ENCODE peak calls at places on chromosomes 16 and 17, in five cellular contexts. E is AG09309, L is NCI-H69, M is AG10803, I is nucleus accumbens. Y is an unnamed sample.

GRCh38 chr17:74190154-74190553 is 13.3 kb upstream of the RPL38 start:
- DNase-seq in I (no peak), L (peak), M (peak), E (no peak), Y (peak)

GRCh38 chr16:72372646-72373045 is 200.7 kb upstream of the PMFBP1 start:
- DNase-seq in M (no peak), L (no peak), E (no peak), I (no peak), Y (no peak)

GRCh38 chr17:74742978-74743545 is 5.4 kb upstream of the NHERF1 start:
- DNase-seq in E (no peak), M (no peak), L (no peak), I (no peak), Y (no peak)

GRCh38 chr17:79107499-79108231 is 33.0 kb downstream of the ENGASE start:
- DNase-seq in E (no peak), I (no peak), M (no peak), L (no peak), Y (no peak)

GRCh38 chr16:48188449-48189102 is 32.8 kb upstream of the ABCC12 start:
- DNase-seq in E (no peak), L (no peak), I (no peak), M (peak), Y (no peak)

GRCh38 chr17:13601776-13602551 is at the start of gene HS3ST3A1:
- DNase-seq in E (no peak), L (no peak), M (peak), I (no peak), Y (peak)

GRCh38 chr16:87226926-87227650 is 90.1 kb downstream of the C16orf95 start:
- DNase-seq in E (no peak), I (no peak), L (no peak), M (peak), Y (peak)

GRCh38 chr16:27943766-27944165 is 119.7 kb downstream of the GSG1L start:
- DNase-seq in I (no peak), M (no peak), E (no peak), L (no peak), Y (no peak)

GRCh38 chr16:51298800-51299199 is 147.7 kb upstream of the SALL1 start:
- DNase-seq in L (no peak), E (no peak), I (no peak), M (no peak), Y (no peak)

GRCh38 chr17:55286681-55287589 is 22.2 kb downstream of the HLF start:
- DNase-seq in E (no peak), I (no peak), M (peak), L (peak), Y (no peak)

GRCh38 chr16:2924901-2925820 is 13.4 kb downstream of the FLYWCH1 start:
- DNase-seq in I (no peak), M (no peak), E (no peak), L (no peak), Y (no peak)

GRCh38 chr17:39737761-39738567 is at the start of gene GRB7:
- DNase-seq in E (no peak), M (no peak), L (peak), I (no peak), Y (no peak)

GRCh38 chr16:22633280-22633679 is 122.6 kb downstream of the NPIPB5 start:
- DNase-seq in I (no peak), L (no peak), M (no peak), E (no peak), Y (no peak)

GRCh38 chr17:3554440-3554839 is 3.2 kb downstream of the TRPV3 start:
- DNase-seq in E (no peak), M (no peak), L (no peak), I (no peak), Y (no peak)

GRCh38 chr16:69725480-69726312 is 664 bp downstream of the NQO1 start:
- DNase-seq in E (no peak), I (no peak), L (peak), M (no peak), Y (no peak)

GRCh38 chr16:72939247-72939646 is 108.7 kb downstream of the ZFHX3 start:
- DNase-seq in L (peak), M (peak), I (no peak), E (no peak), Y (peak)

GRCh38 chr16:9016824-9017223 is 53.1 kb upstream of the USP7 start:
- DNase-seq in M (no peak), L (no peak), E (no peak), I (peak), Y (no peak)

GRCh38 chr17:79005063-79005861 is 4.3 kb downstream of the CANT1 start:
- DNase-seq in E (no peak), L (peak), M (no peak), I (no peak), Y (no peak)

GRCh38 chr17:77651983-77652382 is 306.5 kb upstream of the TNRC6C start:
- DNase-seq in E (no peak), I (no peak), M (no peak), L (no peak), Y (no peak)

GRCh38 chr16:66437391-66437945 is 10.4 kb downstream of the BEAN1 start:
- DNase-seq in M (no peak), E (no peak), L (no peak), I (no peak), Y (no peak)

GRCh38 chr17:39898088-39898487 is 20.3 kb downstream of the GSDMB start:
- DNase-seq in E (no peak), I (no peak), L (no peak), M (no peak), Y (no peak)

GRCh38 chr16:85441189-85441889 is 171.8 kb upstream of the GSE1 start:
- DNase-seq in M (no peak), I (no peak), E (no peak), L (no peak), Y (no peak)

GRCh38 chr17:74862919-74863318 is 3.2 kb upstream of the GRIN2C start:
- DNase-seq in E (no peak), M (no peak), L (no peak), I (no peak), Y (no peak)

GRCh38 chr17:72467841-72468653 is 347.2 kb downstream of the SOX9 start:
- DNase-seq in L (peak), E (peak), M (peak), I (no peak), Y (peak)

GRCh38 chr16:57004387-57005250 is 15.3 kb downstream of the NLRC5 start:
- DNase-seq in L (no peak), M (no peak), I (no peak), E (no peak), Y (no peak)

GRCh38 chr17:59844884-59845594 is 47.7 kb downstream of the TUBD1 start:
- DNase-seq in E (no peak), L (peak), M (peak), I (no peak), Y (peak)

GRCh38 chr17:33328129-33328528 is 35.0 kb upstream of the ASIC2 start:
- DNase-seq in M (no peak), E (no peak), L (no peak), I (no peak), Y (peak)

Y was measured in mesenchymal stem cell.